ENCODE peak calls at places on chromosomes 1 and 21, in six cellular contexts. D, S, I, O, L and N are unnamed samples.
A peak's percentile ranks its signal among the peaks of the same experiment; 100 is the strongest.

GRCh38 chr1:223364685-223365382 is 858 bp upstream of the SUSD4 start:
- DNase-seq in D (peak; percentile 17), O (no peak), I (peak; percentile 5), S (no peak), L (no peak), N (peak; percentile 26)

GRCh38 chr1:58739851-58740466 is 40.1 kb upstream of the MYSM1 start:
- DNase-seq in I (no peak), O (peak; percentile 35), L (no peak), S (no peak), D (peak; percentile 38), N (peak; percentile 46)

GRCh38 chr21:34846601-34847112 is 177.9 kb downstream of the CLIC6 start:
- DNase-seq in S (no peak), L (no peak), I (no peak), D (peak; percentile 36), O (peak; percentile 50), N (peak; percentile 55)

GRCh38 chr1:95193591-95193990 is 40.4 kb upstream of the RWDD3 start:
- DNase-seq in D (no peak), O (no peak), S (no peak), L (no peak), I (no peak), N (no peak)

GRCh38 chr1:198024782-198025181 is 107.6 kb downstream of the LHX9 start:
- DNase-seq in D (no peak), O (no peak), I (no peak), S (no peak), L (no peak), N (no peak)

GRCh38 chr21:40194181-40194580 is 326.9 kb downstream of the PCP4 start:
- DNase-seq in D (no peak), O (no peak), L (no peak), S (no peak), I (no peak), N (no peak)

GRCh38 chr1:90475623-90476022 is 241.5 kb downstream of the BARHL2 start:
- DNase-seq in O (no peak), S (no peak), D (no peak), L (no peak), I (no peak), N (no peak)

GRCh38 chr1:167446946-167447345 is 71.4 kb downstream of the CD247 start:
- DNase-seq in L (no peak), D (no peak), I (no peak), S (no peak), O (no peak), N (no peak)

GRCh38 chr1:201389066-201389465 is 10.1 kb downstream of the LAD1 start:
- DNase-seq in I (no peak), D (no peak), S (no peak), L (no peak), O (no peak), N (no peak)

DNA sequence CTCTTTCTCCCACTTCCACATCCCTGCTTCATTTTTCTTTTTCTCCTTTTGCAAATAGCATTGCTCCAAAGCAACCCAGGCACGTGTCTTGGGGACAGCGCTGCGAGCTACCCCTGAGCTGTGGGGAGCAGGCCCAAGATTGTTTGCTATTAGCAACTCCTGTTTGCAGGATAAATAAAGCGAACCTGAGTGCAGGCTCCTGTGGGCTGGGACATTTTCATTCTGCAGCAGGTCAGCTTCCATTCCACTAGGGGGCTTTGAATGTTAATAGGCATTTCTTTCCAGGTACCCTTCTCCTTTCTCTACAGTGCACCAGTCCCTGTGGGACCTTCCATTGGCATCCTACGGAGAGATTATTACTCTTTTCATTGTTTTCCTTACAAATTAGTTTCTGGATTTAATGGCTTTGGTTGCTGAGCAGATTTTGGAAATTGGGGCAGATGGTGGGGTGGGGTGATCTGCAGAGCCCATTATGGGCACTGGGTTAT is 54.0 kb downstream of the OLFML3 start:
- DNase-seq in S (no peak), I (no peak), D (peak; percentile 21), L (no peak), O (peak; percentile 44), N (no peak)
- TF ChIP-seq CTCF in S (no peak), I (peak; percentile 62), D (peak; percentile 75), L (peak; percentile 41), O (peak; percentile 48), N (no peak)

DNA sequence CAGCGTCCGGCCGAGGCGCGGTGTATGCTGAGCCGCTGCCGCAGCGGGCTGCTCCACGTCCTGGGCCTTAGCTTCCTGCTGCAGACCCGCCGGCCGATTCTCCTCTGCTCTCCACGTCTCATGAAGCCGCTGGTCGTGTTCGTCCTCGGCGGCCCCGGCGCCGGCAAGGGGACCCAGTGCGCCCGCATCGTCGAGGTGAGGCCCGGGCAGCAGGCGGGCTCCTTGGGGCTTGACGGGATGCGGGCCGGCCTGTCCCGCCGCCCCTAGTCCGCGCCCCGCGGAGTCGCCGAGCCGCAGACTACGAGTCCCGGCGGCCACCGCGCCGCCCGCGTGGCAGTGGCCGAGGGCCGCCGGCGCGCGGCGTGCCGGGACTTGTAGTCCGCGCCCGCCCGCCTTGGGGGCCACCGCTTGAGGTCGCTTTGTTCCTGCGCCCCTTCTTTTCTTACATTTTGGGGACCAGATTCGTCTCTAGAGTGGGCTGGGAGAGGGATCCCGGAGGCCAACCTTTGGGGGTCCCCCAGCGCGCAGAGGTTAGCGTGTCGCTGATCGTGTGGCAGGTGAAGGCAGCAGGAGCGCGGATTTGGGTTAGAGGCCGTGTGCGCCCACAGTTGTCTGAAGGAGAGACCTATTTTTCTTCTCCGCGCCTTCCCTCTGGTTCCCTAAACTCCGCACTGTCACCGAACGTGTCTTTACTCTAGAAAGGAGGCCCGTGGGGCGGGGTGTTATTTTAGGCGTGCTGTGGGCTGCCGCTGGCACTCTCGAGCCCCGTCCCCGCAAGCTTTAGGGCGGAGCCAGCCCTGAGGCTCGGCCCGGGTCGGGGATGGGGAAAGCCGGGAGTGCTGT is 553 bp downstream of the CMPK1 start:
- DNase-seq in L (peak; percentile 80), O (peak; percentile 80), I (peak; percentile 91), D (peak; percentile 83), S (peak; percentile 92), N (peak; percentile 81)
- TF ChIP-seq CTCF in L (no peak), O (peak; percentile 35), I (peak; percentile 37), D (no peak), S (no peak), N (peak; percentile 32)

GRCh38 chr1:40391688-40392145 is 18.2 kb downstream of the SMAP2 start:
- DNase-seq in I (no peak), L (peak; percentile 50), S (no peak), D (no peak), O (no peak), N (no peak)

GRCh38 chr1:40390857-40391256 is 17.3 kb downstream of the SMAP2 start:
- DNase-seq in O (no peak), D (no peak), S (no peak), L (no peak), I (no peak), N (no peak)

GRCh38 chr1:40389871-40390560 is 16.5 kb downstream of the SMAP2 start:
- DNase-seq in D (no peak), S (no peak), O (peak; percentile 7), L (peak; percentile 53), I (no peak), N (no peak)

GRCh38 chr1:40386796-40387195 is 13.3 kb downstream of the SMAP2 start:
- DNase-seq in I (no peak), S (no peak), O (no peak), L (no peak), D (no peak), N (no peak)

DNA sequence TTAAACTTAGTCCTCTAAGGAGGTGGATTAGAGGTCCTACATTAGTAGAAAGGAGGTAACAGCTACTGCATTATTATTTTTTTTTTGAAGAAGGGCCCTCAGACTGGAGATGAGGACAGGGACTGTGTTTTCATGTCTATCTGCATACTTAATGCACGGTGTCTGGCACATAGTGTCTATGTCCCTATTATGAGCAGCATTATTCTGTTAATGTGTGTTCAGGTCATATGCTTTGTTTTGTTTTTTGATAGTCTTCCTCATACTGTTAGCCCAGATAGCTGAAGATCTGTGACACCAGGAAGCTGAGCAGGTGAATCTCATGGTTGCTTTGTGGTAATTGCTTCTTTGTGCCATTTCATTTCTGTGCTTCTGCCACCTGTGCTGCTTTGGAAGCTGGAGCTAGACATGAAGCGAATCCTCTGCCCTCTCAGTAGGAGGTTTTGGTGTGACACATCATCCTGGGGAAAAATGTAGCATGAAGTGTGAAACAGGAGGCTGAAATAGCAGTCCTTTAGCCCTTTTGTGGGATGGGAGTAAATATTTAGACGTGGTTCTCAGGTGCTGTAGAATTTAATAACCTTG is 15.8 kb downstream of the SMAP2 start:
- DNase-seq in D (no peak), I (no peak), L (no peak), O (no peak), S (no peak), N (no peak)
- TF ChIP-seq CTCF in D (no peak), I (no peak), L (no peak), O (no peak), S (no peak), N (no peak)

GRCh38 chr1:15526490-15527339 is at the start of gene DNAJC16:
- DNase-seq in I (peak; percentile 93), D (peak; percentile 96), L (peak; percentile 99), O (peak; percentile 100), S (peak; percentile 99), N (peak; percentile 96)
- TF ChIP-seq CTCF in I (peak; percentile 31), D (no peak), L (no peak), O (no peak), S (peak; percentile 39), N (no peak)